ENCODE peak calls at places on chromosomes 5 and 9, in eight cellular contexts. One of them, this sample, is unnamed.

GRCh38 chr9:89999534-90000370 is 394.9 kb downstream of the GADD45G start:
- DNase-seq in NB4: peak
- DNase-seq in heart left ventricle: peak
- DNase-seq in endothelial cell of umbilical vein: no peak
- DNase-seq in stomach: peak
- DNase-seq in adrenal gland: peak
- DNase-seq in thyroid gland: peak
- DNase-seq in esophagus squamous epithelium: no peak
- DNase-seq in this sample: no peak

GRCh38 chr5:174798411-174798930 is 74.1 kb downstream of the MSX2 start:
- DNase-seq in NB4: no peak
- DNase-seq in heart left ventricle: no peak
- DNase-seq in endothelial cell of umbilical vein: no peak
- DNase-seq in stomach: no peak
- DNase-seq in adrenal gland: no peak
- DNase-seq in thyroid gland: no peak
- DNase-seq in esophagus squamous epithelium: no peak
- DNase-seq in this sample: no peak

GRCh38 chr9:110638381-110638954 is 30.1 kb upstream of the MUSK start:
- DNase-seq in NB4: peak
- DNase-seq in heart left ventricle: no peak
- DNase-seq in endothelial cell of umbilical vein: peak
- DNase-seq in stomach: no peak
- DNase-seq in adrenal gland: no peak
- DNase-seq in thyroid gland: no peak
- DNase-seq in esophagus squamous epithelium: no peak
- DNase-seq in this sample: no peak

GRCh38 chr5:83001788-83002381 is 75.3 kb downstream of the TMEM167A start:
- DNase-seq in NB4: no peak
- DNase-seq in heart left ventricle: no peak
- DNase-seq in endothelial cell of umbilical vein: no peak
- DNase-seq in stomach: no peak
- DNase-seq in adrenal gland: no peak
- DNase-seq in thyroid gland: no peak
- DNase-seq in esophagus squamous epithelium: no peak
- DNase-seq in this sample: no peak

GRCh38 chr5:178074266-178074952 is 38.9 kb upstream of the N4BP3 start:
- DNase-seq in NB4: peak
- DNase-seq in heart left ventricle: no peak
- DNase-seq in endothelial cell of umbilical vein: no peak
- DNase-seq in stomach: no peak
- DNase-seq in adrenal gland: no peak
- DNase-seq in thyroid gland: no peak
- DNase-seq in esophagus squamous epithelium: no peak
- DNase-seq in this sample: peak

GRCh38 chr5:93607367-93608258 is 24.6 kb downstream of the NR2F1 start:
- DNase-seq in NB4: peak
- DNase-seq in heart left ventricle: no peak
- DNase-seq in endothelial cell of umbilical vein: peak
- DNase-seq in stomach: no peak
- DNase-seq in adrenal gland: no peak
- DNase-seq in thyroid gland: peak
- DNase-seq in esophagus squamous epithelium: no peak
- DNase-seq in this sample: peak

GRCh38 chr5:43036409-43036808 is 3.7 kb downstream of the ANXA2R start:
- DNase-seq in NB4: no peak
- DNase-seq in heart left ventricle: no peak
- DNase-seq in endothelial cell of umbilical vein: peak
- DNase-seq in stomach: no peak
- DNase-seq in adrenal gland: no peak
- DNase-seq in thyroid gland: no peak
- DNase-seq in esophagus squamous epithelium: no peak
- DNase-seq in this sample: no peak

GRCh38 chr5:114988096-114988495 is 181.6 kb downstream of the TRIM36 start:
- DNase-seq in NB4: no peak
- DNase-seq in heart left ventricle: no peak
- DNase-seq in endothelial cell of umbilical vein: no peak
- DNase-seq in stomach: no peak
- DNase-seq in adrenal gland: no peak
- DNase-seq in thyroid gland: no peak
- DNase-seq in esophagus squamous epithelium: no peak
- DNase-seq in this sample: no peak

GRCh38 chr9:127899200-127899943 is at the start of gene ST6GALNAC6:
- DNase-seq in NB4: peak
- DNase-seq in heart left ventricle: peak
- DNase-seq in endothelial cell of umbilical vein: peak
- DNase-seq in stomach: peak
- DNase-seq in adrenal gland: peak
- DNase-seq in thyroid gland: peak
- DNase-seq in esophagus squamous epithelium: no peak
- DNase-seq in this sample: peak
- TF ChIP-seq POLR2A in NB4: peak
- TF ChIP-seq POLR2A in heart left ventricle: peak
- TF ChIP-seq POLR2A in endothelial cell of umbilical vein: peak
- TF ChIP-seq POLR2A in stomach: no peak
- TF ChIP-seq POLR2A in adrenal gland: no peak
- TF ChIP-seq POLR2A in thyroid gland: peak
- TF ChIP-seq POLR2A in esophagus squamous epithelium: peak
- TF ChIP-seq POLR2A in this sample: peak

GRCh38 chr5:111800351-111800750 is 43.4 kb upstream of the NREP start:
- DNase-seq in NB4: no peak
- DNase-seq in heart left ventricle: no peak
- DNase-seq in endothelial cell of umbilical vein: no peak
- DNase-seq in stomach: no peak
- DNase-seq in adrenal gland: no peak
- DNase-seq in thyroid gland: no peak
- DNase-seq in esophagus squamous epithelium: no peak
- DNase-seq in this sample: no peak
- TF ChIP-seq POLR2A in NB4: no peak
- TF ChIP-seq POLR2A in heart left ventricle: no peak
- TF ChIP-seq POLR2A in endothelial cell of umbilical vein: no peak
- TF ChIP-seq POLR2A in stomach: no peak
- TF ChIP-seq POLR2A in adrenal gland: no peak
- TF ChIP-seq POLR2A in thyroid gland: no peak
- TF ChIP-seq POLR2A in esophagus squamous epithelium: no peak
- TF ChIP-seq POLR2A in this sample: no peak

DNA sequence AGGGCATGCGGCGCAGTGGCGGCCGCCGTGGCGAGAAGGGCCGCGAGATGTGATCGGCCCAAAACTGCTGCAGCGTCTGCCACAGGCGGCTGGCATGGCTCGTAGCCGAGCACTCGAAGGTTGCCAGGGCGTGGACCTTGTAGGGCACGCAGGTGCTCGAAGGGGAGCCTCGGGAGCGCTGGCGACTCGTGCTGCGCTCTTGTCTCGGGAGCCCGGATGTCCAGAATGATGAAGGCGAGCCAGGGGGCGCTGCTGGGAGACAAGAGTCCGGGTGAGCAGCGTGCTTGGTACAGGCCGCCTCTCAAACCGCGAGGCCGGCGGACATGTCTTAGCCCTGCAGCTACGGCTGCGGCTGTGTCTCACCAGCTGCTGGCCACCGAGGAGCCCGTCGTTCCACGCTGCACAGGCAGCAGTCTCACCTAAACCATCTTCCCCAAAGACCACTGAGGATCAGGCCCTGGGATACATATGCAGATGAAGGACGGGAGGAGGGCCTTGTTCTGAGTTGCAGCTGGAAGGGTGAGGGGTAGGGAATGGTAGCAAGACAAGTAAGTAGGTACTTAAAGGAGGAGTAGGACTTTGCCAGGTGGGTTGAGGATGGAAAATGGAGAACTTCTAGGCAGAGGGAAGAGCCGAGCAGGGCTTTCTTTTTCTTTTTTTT is 1.7 kb downstream of the CBY3 start:
- DNase-seq in NB4: peak
- DNase-seq in heart left ventricle: peak
- DNase-seq in endothelial cell of umbilical vein: peak
- DNase-seq in stomach: peak
- DNase-seq in adrenal gland: peak
- DNase-seq in thyroid gland: peak
- DNase-seq in esophagus squamous epithelium: peak
- DNase-seq in this sample: peak
- TF ChIP-seq POLR2A in NB4: no peak
- TF ChIP-seq POLR2A in heart left ventricle: no peak
- TF ChIP-seq POLR2A in endothelial cell of umbilical vein: no peak
- TF ChIP-seq POLR2A in stomach: no peak
- TF ChIP-seq POLR2A in adrenal gland: no peak
- TF ChIP-seq POLR2A in thyroid gland: no peak
- TF ChIP-seq POLR2A in esophagus squamous epithelium: no peak
- TF ChIP-seq POLR2A in this sample: no peak

DNA sequence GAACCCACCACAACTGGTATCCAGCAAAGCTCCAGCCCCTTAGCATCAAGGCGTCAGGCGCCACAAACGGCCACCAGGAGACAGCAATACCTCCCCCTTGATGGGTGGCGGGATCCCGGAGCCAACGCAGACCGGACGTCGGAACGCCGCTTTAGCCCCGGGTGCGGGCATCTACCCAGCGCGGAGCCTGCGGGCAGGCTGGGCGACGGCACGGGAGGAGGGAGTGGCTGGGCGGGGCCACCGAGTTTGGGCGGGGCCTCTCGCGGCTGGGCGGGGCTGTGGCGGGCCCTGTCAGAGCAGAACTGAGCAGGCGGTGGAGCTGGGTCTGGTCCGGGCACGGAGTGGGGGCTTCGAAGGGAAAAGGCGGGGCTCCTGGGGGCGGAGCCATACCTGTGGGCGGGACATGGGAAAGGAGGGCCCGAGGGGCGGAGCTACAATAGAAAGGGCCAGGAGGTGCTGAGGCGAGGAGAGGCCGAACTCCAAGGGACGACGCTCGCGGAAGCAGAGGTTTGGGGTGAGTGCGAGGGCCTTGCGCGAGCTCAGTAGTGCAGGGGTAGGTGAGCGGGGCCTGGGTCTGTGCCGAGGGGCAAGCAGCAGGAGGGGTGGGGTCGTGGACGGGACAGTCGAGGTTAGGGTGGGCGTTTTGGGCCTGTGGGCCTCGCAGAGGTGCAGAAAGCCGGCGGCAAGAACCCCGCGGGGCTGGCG is 40.2 kb upstream of the GARNL3 start:
- DNase-seq in NB4: peak
- DNase-seq in heart left ventricle: peak
- DNase-seq in endothelial cell of umbilical vein: peak
- DNase-seq in stomach: peak
- DNase-seq in adrenal gland: peak
- DNase-seq in thyroid gland: peak
- DNase-seq in esophagus squamous epithelium: peak
- DNase-seq in this sample: peak
- TF ChIP-seq POLR2A in NB4: no peak
- TF ChIP-seq POLR2A in heart left ventricle: peak
- TF ChIP-seq POLR2A in endothelial cell of umbilical vein: no peak
- TF ChIP-seq POLR2A in stomach: no peak
- TF ChIP-seq POLR2A in adrenal gland: no peak
- TF ChIP-seq POLR2A in thyroid gland: peak
- TF ChIP-seq POLR2A in esophagus squamous epithelium: peak
- TF ChIP-seq POLR2A in this sample: no peak

DNA sequence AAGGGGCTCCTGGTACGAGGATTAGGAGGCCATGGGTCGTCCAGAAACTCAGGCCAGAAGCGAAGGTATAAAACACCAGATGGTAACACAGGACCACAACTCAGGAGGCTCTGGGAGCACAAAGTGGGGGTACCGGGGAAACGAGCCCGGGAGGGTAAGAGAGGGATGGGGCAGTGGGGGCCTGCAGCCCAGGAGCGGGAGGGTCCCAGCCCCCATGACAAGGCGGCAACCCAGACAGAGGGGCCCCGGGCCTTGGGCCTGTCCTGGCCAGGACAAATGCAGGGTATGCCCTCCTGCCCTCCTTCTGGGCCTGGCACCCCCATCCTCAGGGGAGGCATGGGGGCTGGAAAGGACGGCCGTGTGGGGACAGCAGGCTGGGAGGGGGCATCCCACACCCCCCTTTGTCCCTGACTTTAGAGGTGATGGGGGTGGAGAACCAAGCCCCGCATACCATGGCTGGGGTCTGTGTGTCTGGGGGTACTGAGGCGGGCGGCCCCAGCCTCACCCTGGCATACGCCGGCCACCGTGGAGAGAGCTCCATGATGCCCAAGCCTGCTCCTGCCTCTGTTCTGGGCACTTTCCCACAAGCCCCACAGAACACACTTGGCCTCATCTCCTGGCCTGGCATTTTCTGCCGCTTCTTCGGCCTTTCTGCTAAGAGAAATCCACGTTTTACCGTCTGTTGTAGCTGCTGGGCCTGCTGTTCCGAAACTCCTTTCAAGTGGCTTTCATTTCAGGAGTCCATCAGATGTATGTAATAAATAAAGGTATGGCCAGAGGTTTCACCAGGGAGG is 46.9 kb upstream of the EXOC3 start:
- DNase-seq in NB4: peak
- DNase-seq in heart left ventricle: no peak
- DNase-seq in endothelial cell of umbilical vein: no peak
- DNase-seq in stomach: no peak
- DNase-seq in adrenal gland: no peak
- DNase-seq in thyroid gland: no peak
- DNase-seq in esophagus squamous epithelium: no peak
- DNase-seq in this sample: no peak
- TF ChIP-seq POLR2A in NB4: no peak
- TF ChIP-seq POLR2A in heart left ventricle: no peak
- TF ChIP-seq POLR2A in endothelial cell of umbilical vein: no peak
- TF ChIP-seq POLR2A in stomach: no peak
- TF ChIP-seq POLR2A in adrenal gland: no peak
- TF ChIP-seq POLR2A in thyroid gland: no peak
- TF ChIP-seq POLR2A in esophagus squamous epithelium: no peak
- TF ChIP-seq POLR2A in this sample: no peak